ENCODE peak calls at places on chromosomes 6 and 20, in eight cellular contexts. One of them, this sample, is unnamed.

GRCh38 chr6:28225056-28225834 is at the start of gene ZSCAN9:
- DNase-seq in HCT116: peak
- DNase-seq in SK-N-SH: peak
- DNase-seq in K562: peak
- DNase-seq in HepG2: peak
- DNase-seq in GM23338: peak
- DNase-seq in GM12878: peak
- DNase-seq in Panc1: no peak
- DNase-seq in this sample: peak

GRCh38 chr20:33172781-33173180 is 4.8 kb downstream of the BPIFA2 start:
- DNase-seq in K562: no peak
- DNase-seq in SK-N-SH: no peak
- DNase-seq in HCT116: no peak
- DNase-seq in GM12878: no peak
- DNase-seq in HepG2: no peak
- DNase-seq in Panc1: no peak
- DNase-seq in GM23338: no peak
- DNase-seq in this sample: no peak

GRCh38 chr6:18595774-18596528 is 208.8 kb downstream of the RNF144B start:
- DNase-seq in HCT116: peak
- DNase-seq in HepG2: peak
- DNase-seq in GM12878: no peak
- DNase-seq in Panc1: peak
- DNase-seq in SK-N-SH: peak
- DNase-seq in K562: peak
- DNase-seq in GM23338: peak
- DNase-seq in this sample: peak

GRCh38 chr6:3409699-3410384 is 47.0 kb downstream of the SLC22A23 start:
- DNase-seq in GM12878: no peak
- DNase-seq in Panc1: no peak
- DNase-seq in HepG2: peak
- DNase-seq in GM23338: peak
- DNase-seq in HCT116: no peak
- DNase-seq in K562: peak
- DNase-seq in SK-N-SH: no peak
- DNase-seq in this sample: no peak

GRCh38 chr20:41279546-41280225 is 37.8 kb downstream of the ZHX3 start:
- DNase-seq in GM23338: no peak
- DNase-seq in HCT116: no peak
- DNase-seq in GM12878: no peak
- DNase-seq in HepG2: no peak
- DNase-seq in Panc1: no peak
- DNase-seq in K562: no peak
- DNase-seq in SK-N-SH: no peak
- DNase-seq in this sample: no peak

GRCh38 chr6:2230659-2231277 is 14.6 kb downstream of the GMDS start:
- DNase-seq in Panc1: no peak
- DNase-seq in HCT116: no peak
- DNase-seq in HepG2: no peak
- DNase-seq in GM12878: no peak
- DNase-seq in SK-N-SH: no peak
- DNase-seq in GM23338: no peak
- DNase-seq in K562: no peak
- DNase-seq in this sample: no peak

GRCh38 chr6:118897386-118897785 is 3.4 kb downstream of the ASF1A start:
- DNase-seq in SK-N-SH: no peak
- DNase-seq in HepG2: no peak
- DNase-seq in GM12878: no peak
- DNase-seq in K562: no peak
- DNase-seq in GM23338: no peak
- DNase-seq in HCT116: no peak
- DNase-seq in Panc1: no peak
- DNase-seq in this sample: no peak

GRCh38 chr6:85343428-85343827 is 106.5 kb upstream of the NT5E start:
- DNase-seq in K562: no peak
- DNase-seq in HepG2: no peak
- DNase-seq in HCT116: no peak
- DNase-seq in GM12878: no peak
- DNase-seq in SK-N-SH: no peak
- DNase-seq in GM23338: no peak
- DNase-seq in Panc1: no peak
- DNase-seq in this sample: no peak

GRCh38 chr6:22413681-22414305 is 117.0 kb upstream of the PRL start:
- DNase-seq in GM12878: no peak
- DNase-seq in Panc1: no peak
- DNase-seq in HCT116: no peak
- DNase-seq in HepG2: no peak
- DNase-seq in K562: no peak
- DNase-seq in GM23338: peak
- DNase-seq in SK-N-SH: no peak
- DNase-seq in this sample: no peak

GRCh38 chr6:28747631-28748157 is 176.1 kb downstream of the TRIM27 start:
- DNase-seq in HepG2: peak
- DNase-seq in GM23338: peak
- DNase-seq in HCT116: peak
- DNase-seq in GM12878: no peak
- DNase-seq in K562: peak
- DNase-seq in SK-N-SH: no peak
- DNase-seq in Panc1: peak
- DNase-seq in this sample: no peak

GRCh38 chr20:17841751-17842191 is 126.8 kb downstream of the SNX5 start:
- DNase-seq in HCT116: no peak
- DNase-seq in HepG2: no peak
- DNase-seq in SK-N-SH: no peak
- DNase-seq in GM12878: no peak
- DNase-seq in K562: no peak
- DNase-seq in GM23338: no peak
- DNase-seq in Panc1: no peak
- DNase-seq in this sample: no peak

GRCh38 chr6:76004202-76004601 is 68.3 kb downstream of the IMPG1 start:
- DNase-seq in Panc1: no peak
- DNase-seq in HepG2: no peak
- DNase-seq in HCT116: no peak
- DNase-seq in GM12878: peak
- DNase-seq in SK-N-SH: no peak
- DNase-seq in GM23338: no peak
- DNase-seq in K562: no peak
- DNase-seq in this sample: no peak

GRCh38 chr20:9508240-9508661 is 6.1 kb upstream of the LAMP5 start:
- DNase-seq in GM23338: peak
- DNase-seq in K562: no peak
- DNase-seq in HepG2: no peak
- DNase-seq in Panc1: no peak
- DNase-seq in GM12878: no peak
- DNase-seq in HCT116: no peak
- DNase-seq in SK-N-SH: no peak
- DNase-seq in this sample: no peak
- H3K4me3 ChIP-seq in GM23338: peak
- H3K4me3 ChIP-seq in K562: no peak
- H3K4me3 ChIP-seq in HepG2: no peak
- H3K4me3 ChIP-seq in Panc1: no peak
- H3K4me3 ChIP-seq in GM12878: peak
- H3K4me3 ChIP-seq in HCT116: no peak
- H3K4me3 ChIP-seq in SK-N-SH: no peak
- H3K4me3 ChIP-seq in this sample: no peak

GRCh38 chr6:124879992-124880355 is 82.3 kb upstream of the RNF217 start:
- DNase-seq in GM23338: no peak
- DNase-seq in K562: no peak
- DNase-seq in GM12878: no peak
- DNase-seq in Panc1: no peak
- DNase-seq in HepG2: no peak
- DNase-seq in SK-N-SH: no peak
- DNase-seq in HCT116: no peak
- DNase-seq in this sample: no peak

GRCh38 chr6:124882580-124883393 is 79.5 kb upstream of the RNF217 start:
- DNase-seq in GM23338: no peak
- DNase-seq in K562: no peak
- DNase-seq in HCT116: no peak
- DNase-seq in Panc1: no peak
- DNase-seq in SK-N-SH: no peak
- DNase-seq in HepG2: no peak
- DNase-seq in GM12878: no peak
- DNase-seq in this sample: no peak

GRCh38 chr6:124879110-124879991 is 82.9 kb upstream of the RNF217 start:
- DNase-seq in GM23338: no peak
- DNase-seq in HepG2: no peak
- DNase-seq in SK-N-SH: no peak
- DNase-seq in Panc1: no peak
- DNase-seq in K562: no peak
- DNase-seq in HCT116: no peak
- DNase-seq in GM12878: no peak
- DNase-seq in this sample: no peak

GRCh38 chr6:124885171-124885570 is 77.1 kb upstream of the RNF217 start:
- DNase-seq in Panc1: no peak
- DNase-seq in GM23338: no peak
- DNase-seq in K562: no peak
- DNase-seq in SK-N-SH: no peak
- DNase-seq in HepG2: no peak
- DNase-seq in HCT116: no peak
- DNase-seq in GM12878: no peak
- DNase-seq in this sample: no peak

GRCh38 chr6:124881898-124882579 is 80.2 kb upstream of the RNF217 start:
- DNase-seq in SK-N-SH: no peak
- DNase-seq in GM23338: peak
- DNase-seq in HepG2: no peak
- DNase-seq in K562: no peak
- DNase-seq in Panc1: no peak
- DNase-seq in GM12878: no peak
- DNase-seq in HCT116: no peak
- DNase-seq in this sample: no peak
- TF ChIP-seq REST in SK-N-SH: no peak
- TF ChIP-seq REST in GM23338: no peak
- TF ChIP-seq REST in HepG2: no peak
- TF ChIP-seq REST in K562: no peak
- TF ChIP-seq REST in Panc1: no peak
- TF ChIP-seq REST in GM12878: no peak
- TF ChIP-seq REST in HCT116: no peak
- TF ChIP-seq REST in this sample: no peak

GRCh38 chr6:116476021-116476678 is 15.0 kb downstream of the CALHM6 start:
- DNase-seq in K562: no peak
- DNase-seq in HCT116: no peak
- DNase-seq in GM23338: no peak
- DNase-seq in GM12878: peak
- DNase-seq in Panc1: no peak
- DNase-seq in SK-N-SH: no peak
- DNase-seq in HepG2: peak
- DNase-seq in this sample: peak
- TF ChIP-seq POLR2AphosphoS5 in K562: no peak
- TF ChIP-seq POLR2AphosphoS5 in HCT116: no peak
- TF ChIP-seq POLR2AphosphoS5 in GM23338: no peak
- TF ChIP-seq POLR2AphosphoS5 in GM12878: no peak
- TF ChIP-seq POLR2AphosphoS5 in Panc1: no peak
- TF ChIP-seq POLR2AphosphoS5 in SK-N-SH: no peak
- TF ChIP-seq POLR2AphosphoS5 in HepG2: no peak
- TF ChIP-seq POLR2AphosphoS5 in this sample: peak

GRCh38 chr6:57257911-57258541 is 35.9 kb upstream of the RAB23 start:
- DNase-seq in GM23338: peak
- DNase-seq in HepG2: no peak
- DNase-seq in Panc1: no peak
- DNase-seq in GM12878: no peak
- DNase-seq in K562: no peak
- DNase-seq in SK-N-SH: no peak
- DNase-seq in HCT116: no peak
- DNase-seq in this sample: no peak
- H3K4me3 ChIP-seq in GM23338: no peak
- H3K4me3 ChIP-seq in HepG2: no peak
- H3K4me3 ChIP-seq in Panc1: no peak
- H3K4me3 ChIP-seq in GM12878: no peak
- H3K4me3 ChIP-seq in K562: no peak
- H3K4me3 ChIP-seq in SK-N-SH: no peak
- H3K4me3 ChIP-seq in HCT116: no peak
- H3K4me3 ChIP-seq in this sample: no peak

DNA sequence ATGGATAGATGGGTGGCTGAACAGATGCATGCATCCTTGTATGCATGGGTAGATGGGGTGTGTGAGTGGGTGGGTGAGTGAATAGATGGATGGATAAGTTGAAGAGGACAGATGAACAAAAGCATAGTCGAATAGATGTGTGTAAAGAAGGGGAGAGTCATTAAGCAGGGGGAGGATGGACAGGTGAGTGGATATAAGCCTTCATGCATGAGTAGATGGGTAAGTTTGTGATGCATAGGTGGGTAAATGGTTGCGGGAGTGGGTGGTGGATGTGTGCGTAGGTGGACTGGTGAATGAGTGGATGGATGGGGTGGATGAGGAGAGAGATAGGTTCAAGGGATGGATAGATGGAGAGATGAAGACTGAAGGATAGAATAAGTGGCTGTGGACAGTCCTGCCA is 29.6 kb downstream of the HLA-DPB1 start:
- DNase-seq in K562: no peak
- DNase-seq in SK-N-SH: no peak
- DNase-seq in Panc1: no peak
- DNase-seq in HCT116: no peak
- DNase-seq in HepG2: no peak
- DNase-seq in GM23338: no peak
- DNase-seq in GM12878: no peak
- DNase-seq in this sample: no peak
- TF ChIP-seq REST in K562: no peak
- TF ChIP-seq REST in SK-N-SH: no peak
- TF ChIP-seq REST in Panc1: no peak
- TF ChIP-seq REST in HCT116: no peak
- TF ChIP-seq REST in HepG2: no peak
- TF ChIP-seq REST in GM23338: no peak
- TF ChIP-seq REST in GM12878: no peak
- TF ChIP-seq REST in this sample: no peak

GRCh38 chr6:31586596-31586995 is 519 bp downstream of the LST1 start:
- DNase-seq in GM12878: no peak
- DNase-seq in SK-N-SH: no peak
- DNase-seq in HCT116: no peak
- DNase-seq in Panc1: no peak
- DNase-seq in K562: no peak
- DNase-seq in GM23338: no peak
- DNase-seq in HepG2: no peak
- DNase-seq in this sample: peak
- TF ChIP-seq POLR2AphosphoS5 in GM12878: no peak
- TF ChIP-seq POLR2AphosphoS5 in SK-N-SH: no peak
- TF ChIP-seq POLR2AphosphoS5 in HCT116: no peak
- TF ChIP-seq POLR2AphosphoS5 in Panc1: no peak
- TF ChIP-seq POLR2AphosphoS5 in K562: no peak
- TF ChIP-seq POLR2AphosphoS5 in GM23338: no peak
- TF ChIP-seq POLR2AphosphoS5 in HepG2: no peak
- TF ChIP-seq POLR2AphosphoS5 in this sample: peak

This sample was measured in HL-60.